ENCODE peak calls at places on chromosome 16, in nine cellular contexts. G is SW 1271; E is GM04503; Q is stimulated activated CD4-positive, alpha-beta T cell treated with anti-CD3 and anti-CD28 coated beads, Interleukin-4, amount 100 ng/mL, for 48 hours; C is transverse colon; H is right atrium auricular region; T is left kidney; K is Kasumi-1; V is left ventricle myocardium superior. O is an unnamed sample.

GRCh38 chr16:4263504-4264436 is 9.1 kb downstream of the TFAP4 start:
- DNase-seq in G (no peak), E (peak; percentile 65), Q (no peak), C (peak; percentile 66), H (no peak), T (peak; percentile 91), K (no peak), V (peak; percentile 90), O (peak; percentile 22)

GRCh38 chr16:86196687-86197391 is 297.9 kb downstream of the IRF8 start:
- DNase-seq in G (no peak), E (no peak), Q (no peak), C (no peak), H (no peak), T (no peak), K (no peak), V (no peak), O (no peak)

GRCh38 chr16:56783332-56783731 is 53.4 kb downstream of the NUP93 start:
- DNase-seq in G (no peak), E (no peak), Q (no peak), C (no peak), H (no peak), T (no peak), K (no peak), V (no peak), O (no peak)

GRCh38 chr16:81457326-81458133 is 12.9 kb downstream of the CMIP start:
- DNase-seq in G (no peak), E (peak; percentile 31), Q (no peak), C (no peak), H (no peak), T (no peak), K (peak; percentile 61), V (no peak), O (peak; percentile 79)

GRCh38 chr16:3681206-3681605 is 26.7 kb downstream of the DNASE1 start:
- DNase-seq in G (no peak), E (no peak), Q (no peak), C (no peak), H (no peak), T (no peak), K (no peak), V (peak; percentile 68), O (no peak)

GRCh38 chr16:70437582-70438324 is 1.1 kb downstream of the ST3GAL2 start:
- DNase-seq in G (no peak), E (no peak), Q (no peak), C (no peak), H (no peak), T (peak; percentile 55), K (peak; percentile 10), V (no peak), O (peak; percentile 26)

GRCh38 chr16:70610273-70611223 is 35.8 kb upstream of the IL34 start:
- DNase-seq in G (no peak), E (no peak), Q (no peak), C (peak; percentile 43), H (no peak), T (no peak), K (no peak), V (no peak), O (peak; percentile 72)

GRCh38 chr16:53664724-53665345 is 38.8 kb downstream of the RPGRIP1L start:
- DNase-seq in G (no peak), E (peak; percentile 99), Q (peak; percentile 7), C (no peak), H (no peak), T (no peak), K (no peak), V (no peak), O (no peak)

GRCh38 chr16:27311449-27311831 is 2.3 kb upstream of the IL4R start:
- DNase-seq in G (no peak), E (no peak), Q (no peak), C (no peak), H (no peak), T (peak; percentile 47), K (no peak), V (no peak), O (no peak)

GRCh38 chr16:79662122-79662521 is 61.6 kb upstream of the MAF start:
- DNase-seq in G (no peak), E (no peak), Q (no peak), C (no peak), H (no peak), T (no peak), K (no peak), V (no peak), O (no peak)

GRCh38 chr16:48542966-48543365 is 67.0 kb downstream of the N4BP1 start:
- DNase-seq in G (no peak), E (no peak), Q (no peak), C (no peak), H (peak; percentile 50), T (no peak), K (no peak), V (no peak), O (no peak)

GRCh38 chr16:79372504-79373184 is 227.9 kb downstream of the MAF start:
- DNase-seq in G (peak; percentile 17), E (no peak), Q (peak; percentile 28), C (no peak), H (no peak), T (no peak), K (no peak), V (no peak), O (no peak)

GRCh38 chr16:84379731-84380369 is 11.5 kb downstream of the ATP2C2 start:
- DNase-seq in G (no peak), E (no peak), Q (no peak), C (peak; percentile 31), H (no peak), T (no peak), K (no peak), V (no peak), O (no peak)

GRCh38 chr16:10644092-10644491 is 50.6 kb downstream of the TEKT5 start:
- DNase-seq in G (no peak), E (no peak), Q (no peak), C (no peak), H (no peak), T (no peak), K (no peak), V (no peak), O (no peak)

GRCh38 chr16:57252148-57252721 is 7.2 kb downstream of the ARL2BP start:
- DNase-seq in G (no peak), E (no peak), Q (no peak), C (no peak), H (peak; percentile 51), T (no peak), K (no peak), V (no peak), O (no peak)

GRCh38 chr16:55678061-55678935 is 22.5 kb downstream of the SLC6A2 start:
- DNase-seq in G (no peak), E (no peak), Q (no peak), C (no peak), H (no peak), T (no peak), K (no peak), V (no peak), O (no peak)

GRCh38 chr16:11017499-11017898 is 73.1 kb downstream of the CLEC16A start:
- DNase-seq in G (no peak), E (no peak), Q (no peak), C (no peak), H (no peak), T (no peak), K (no peak), V (no peak), O (no peak)

GRCh38 chr16:84703671-84704070 is 3.9 kb downstream of the USP10 start:
- DNase-seq in G (no peak), E (no peak), Q (no peak), C (no peak), H (no peak), T (no peak), K (no peak), V (no peak), O (no peak)

GRCh38 chr16:3465911-3466584 is 22.6 kb downstream of the NAA60 start:
- DNase-seq in G (no peak), E (no peak), Q (no peak), C (no peak), H (no peak), T (no peak), K (no peak), V (no peak), O (no peak)

O was measured in HT-29.